ENCODE peak calls at places on chromosomes 13 and 19, in six cellular contexts. One of them, this sample, is unnamed.
A peak's percentile ranks its signal among the peaks of the same experiment; 100 is the strongest.

GRCh38 chr13:72864142-72865035 is 82.5 kb downstream of the PIBF1 start:
- DNase-seq in WTC11: no peak
- DNase-seq in AG04449: peak; percentile 28
- DNase-seq in fibroblast of mammary gland: peak; percentile 70
- DNase-seq in tibial nerve: no peak
- DNase-seq in CD8-positive, alpha-beta T cell: no peak
- DNase-seq in this sample: no peak

GRCh38 chr19:42480335-42481095 is 37.8 kb upstream of the CXCL17 start:
- DNase-seq in WTC11: no peak
- DNase-seq in AG04449: no peak
- DNase-seq in fibroblast of mammary gland: peak; percentile 40
- DNase-seq in tibial nerve: no peak
- DNase-seq in CD8-positive, alpha-beta T cell: no peak
- DNase-seq in this sample: peak; percentile 62

GRCh38 chr13:51681037-51681678 is 96.9 kb downstream of the WDFY2 start:
- DNase-seq in WTC11: no peak
- DNase-seq in AG04449: no peak
- DNase-seq in fibroblast of mammary gland: peak; percentile 84
- DNase-seq in tibial nerve: no peak
- DNase-seq in CD8-positive, alpha-beta T cell: no peak
- DNase-seq in this sample: no peak

GRCh38 chr19:40663712-40664692 is 26.4 kb downstream of the NUMBL start:
- DNase-seq in WTC11: no peak
- DNase-seq in AG04449: no peak
- DNase-seq in fibroblast of mammary gland: peak; percentile 61
- DNase-seq in tibial nerve: no peak
- DNase-seq in CD8-positive, alpha-beta T cell: no peak
- DNase-seq in this sample: no peak

GRCh38 chr13:50893211-50893852 is 16.3 kb upstream of the RNASEH2B start:
- DNase-seq in WTC11: no peak
- DNase-seq in AG04449: no peak
- DNase-seq in fibroblast of mammary gland: peak; percentile 38
- DNase-seq in tibial nerve: no peak
- DNase-seq in CD8-positive, alpha-beta T cell: no peak
- DNase-seq in this sample: no peak

GRCh38 chr13:48585456-48585840 is 52.6 kb upstream of the RCBTB2 start:
- DNase-seq in WTC11: no peak
- DNase-seq in AG04449: no peak
- DNase-seq in fibroblast of mammary gland: peak; percentile 39
- DNase-seq in tibial nerve: no peak
- DNase-seq in CD8-positive, alpha-beta T cell: no peak
- DNase-seq in this sample: peak; percentile 57

GRCh38 chr19:5628470-5628869 is 5.6 kb downstream of the SAFB start:
- DNase-seq in WTC11: no peak
- DNase-seq in AG04449: no peak
- DNase-seq in fibroblast of mammary gland: peak; percentile 84
- DNase-seq in tibial nerve: no peak
- DNase-seq in CD8-positive, alpha-beta T cell: no peak
- DNase-seq in this sample: no peak

GRCh38 chr19:7507884-7508283 is 8.0 kb upstream of the ZNF358 start:
- DNase-seq in WTC11: peak; percentile 96
- DNase-seq in AG04449: no peak
- DNase-seq in fibroblast of mammary gland: peak; percentile 91
- DNase-seq in tibial nerve: peak; percentile 56
- DNase-seq in CD8-positive, alpha-beta T cell: no peak
- DNase-seq in this sample: peak; percentile 90

GRCh38 chr19:53696951-53697350 is 65.2 kb downstream of the DPRX start:
- DNase-seq in WTC11: peak; percentile 13
- DNase-seq in AG04449: no peak
- DNase-seq in fibroblast of mammary gland: peak; percentile 5
- DNase-seq in tibial nerve: no peak
- DNase-seq in CD8-positive, alpha-beta T cell: no peak
- DNase-seq in this sample: no peak

GRCh38 chr13:34201050-34201913 is 383.3 kb downstream of the RFC3 start:
- DNase-seq in WTC11: no peak
- DNase-seq in AG04449: peak; percentile 76
- DNase-seq in fibroblast of mammary gland: peak; percentile 67
- DNase-seq in tibial nerve: no peak
- DNase-seq in CD8-positive, alpha-beta T cell: no peak
- DNase-seq in this sample: no peak

GRCh38 chr13:27354379-27354778 is 70.0 kb upstream of the GTF3A start:
- DNase-seq in WTC11: no peak
- DNase-seq in AG04449: no peak
- DNase-seq in fibroblast of mammary gland: peak; percentile 25
- DNase-seq in tibial nerve: no peak
- DNase-seq in CD8-positive, alpha-beta T cell: no peak
- DNase-seq in this sample: no peak
- TF ChIP-seq CTCF in WTC11: no peak
- TF ChIP-seq CTCF in AG04449: peak; percentile 5
- TF ChIP-seq CTCF in fibroblast of mammary gland: peak; percentile 10
- TF ChIP-seq CTCF in tibial nerve: no peak
- TF ChIP-seq CTCF in CD8-positive, alpha-beta T cell: no peak
- TF ChIP-seq CTCF in this sample: no peak

GRCh38 chr13:114147803-114148520 is 15.5 kb upstream of the RASA3 start:
- DNase-seq in WTC11: no peak
- DNase-seq in AG04449: no peak
- DNase-seq in fibroblast of mammary gland: no peak
- DNase-seq in tibial nerve: no peak
- DNase-seq in CD8-positive, alpha-beta T cell: no peak
- DNase-seq in this sample: no peak

GRCh38 chr13:114146173-114146572 is 13.8 kb upstream of the RASA3 start:
- DNase-seq in WTC11: no peak
- DNase-seq in AG04449: no peak
- DNase-seq in fibroblast of mammary gland: no peak
- DNase-seq in tibial nerve: no peak
- DNase-seq in CD8-positive, alpha-beta T cell: no peak
- DNase-seq in this sample: no peak

GRCh38 chr13:114145256-114145655 is 12.8 kb upstream of the RASA3 start:
- DNase-seq in WTC11: no peak
- DNase-seq in AG04449: no peak
- DNase-seq in fibroblast of mammary gland: no peak
- DNase-seq in tibial nerve: no peak
- DNase-seq in CD8-positive, alpha-beta T cell: no peak
- DNase-seq in this sample: no peak

GRCh38 chr13:114145722-114146121 is 13.3 kb upstream of the RASA3 start:
- DNase-seq in WTC11: no peak
- DNase-seq in AG04449: no peak
- DNase-seq in fibroblast of mammary gland: no peak
- DNase-seq in tibial nerve: no peak
- DNase-seq in CD8-positive, alpha-beta T cell: no peak
- DNase-seq in this sample: no peak

DNA sequence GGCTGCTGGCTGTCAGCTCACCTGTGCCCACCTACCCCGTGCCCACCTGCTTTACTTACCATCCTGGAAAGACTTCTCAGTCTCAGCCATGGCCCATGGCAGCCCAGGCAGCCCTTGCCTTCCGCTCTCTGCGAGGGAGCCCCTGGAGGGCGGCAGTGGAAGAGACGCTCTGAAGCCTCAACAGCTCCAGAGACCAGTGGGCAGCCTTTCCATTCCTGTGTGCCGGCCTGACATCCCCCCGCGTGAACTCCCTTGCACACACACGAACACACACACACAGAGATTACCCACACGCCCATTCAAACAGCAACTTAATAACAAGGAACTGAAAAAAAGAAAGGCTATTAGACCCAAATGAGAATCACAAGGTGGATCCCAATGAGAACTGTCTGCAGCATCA is 14.2 kb upstream of the RASA3 start:
- DNase-seq in WTC11: peak; percentile 57
- DNase-seq in AG04449: no peak
- DNase-seq in fibroblast of mammary gland: no peak
- DNase-seq in tibial nerve: no peak
- DNase-seq in CD8-positive, alpha-beta T cell: no peak
- DNase-seq in this sample: no peak
- TF ChIP-seq CTCF in WTC11: no peak
- TF ChIP-seq CTCF in AG04449: peak; percentile 49
- TF ChIP-seq CTCF in fibroblast of mammary gland: peak; percentile 16
- TF ChIP-seq CTCF in tibial nerve: no peak
- TF ChIP-seq CTCF in CD8-positive, alpha-beta T cell: no peak
- TF ChIP-seq CTCF in this sample: no peak

GRCh38 chr13:63954683-63955082 is 2539.0 kb upstream of the PCDH20 start:
- DNase-seq in WTC11: no peak
- DNase-seq in AG04449: no peak
- DNase-seq in fibroblast of mammary gland: no peak
- DNase-seq in tibial nerve: no peak
- DNase-seq in CD8-positive, alpha-beta T cell: no peak
- DNase-seq in this sample: no peak
- TF ChIP-seq CTCF in WTC11: no peak
- TF ChIP-seq CTCF in AG04449: no peak
- TF ChIP-seq CTCF in fibroblast of mammary gland: no peak
- TF ChIP-seq CTCF in tibial nerve: no peak
- TF ChIP-seq CTCF in CD8-positive, alpha-beta T cell: no peak
- TF ChIP-seq CTCF in this sample: no peak

GRCh38 chr19:18780081-18780480 is 11.0 kb downstream of the COMP start:
- DNase-seq in WTC11: no peak
- DNase-seq in AG04449: no peak
- DNase-seq in fibroblast of mammary gland: no peak
- DNase-seq in tibial nerve: no peak
- DNase-seq in CD8-positive, alpha-beta T cell: no peak
- DNase-seq in this sample: no peak

GRCh38 chr19:18777156-18777724 is 13.9 kb downstream of the COMP start:
- DNase-seq in WTC11: no peak
- DNase-seq in AG04449: no peak
- DNase-seq in fibroblast of mammary gland: no peak
- DNase-seq in tibial nerve: no peak
- DNase-seq in CD8-positive, alpha-beta T cell: no peak
- DNase-seq in this sample: no peak

GRCh38 chr19:18777725-18778389 is 13.2 kb downstream of the COMP start:
- DNase-seq in WTC11: no peak
- DNase-seq in AG04449: no peak
- DNase-seq in fibroblast of mammary gland: no peak
- DNase-seq in tibial nerve: no peak
- DNase-seq in CD8-positive, alpha-beta T cell: no peak
- DNase-seq in this sample: no peak

GRCh38 chr19:18780631-18781030 is 10.5 kb downstream of the COMP start:
- DNase-seq in WTC11: no peak
- DNase-seq in AG04449: no peak
- DNase-seq in fibroblast of mammary gland: no peak
- DNase-seq in tibial nerve: no peak
- DNase-seq in CD8-positive, alpha-beta T cell: no peak
- DNase-seq in this sample: no peak

DNA sequence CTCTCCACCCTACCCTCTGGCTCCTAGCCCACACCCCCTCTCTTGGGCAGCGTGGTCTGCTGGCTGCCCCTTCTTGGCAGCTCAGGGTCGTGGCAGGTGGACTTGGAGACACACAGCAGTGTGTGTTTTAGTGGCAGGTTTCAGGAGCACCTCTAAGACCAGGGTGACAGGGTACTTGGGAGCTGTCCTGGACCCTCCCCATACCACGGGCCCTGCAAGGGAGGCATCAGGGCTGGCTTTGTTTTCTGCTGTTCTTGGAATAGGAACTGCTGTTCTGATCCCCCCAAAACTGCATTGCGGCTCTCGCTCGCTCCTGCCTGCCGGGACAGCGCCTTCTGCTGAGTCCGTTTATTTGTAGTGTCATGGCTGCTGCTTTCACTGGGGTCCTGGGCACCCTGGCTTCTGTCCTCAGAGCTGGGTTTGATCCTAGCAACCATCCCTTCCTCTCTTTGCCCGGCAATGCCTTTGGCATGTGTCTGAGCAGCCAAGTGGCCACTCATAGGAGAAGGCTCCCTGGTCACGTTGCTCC is 12.2 kb downstream of the COMP start:
- DNase-seq in WTC11: no peak
- DNase-seq in AG04449: no peak
- DNase-seq in fibroblast of mammary gland: no peak
- DNase-seq in tibial nerve: no peak
- DNase-seq in CD8-positive, alpha-beta T cell: no peak
- DNase-seq in this sample: no peak
- TF ChIP-seq CTCF in WTC11: no peak
- TF ChIP-seq CTCF in AG04449: no peak
- TF ChIP-seq CTCF in fibroblast of mammary gland: no peak
- TF ChIP-seq CTCF in tibial nerve: no peak
- TF ChIP-seq CTCF in CD8-positive, alpha-beta T cell: no peak
- TF ChIP-seq CTCF in this sample: no peak

GRCh38 chr13:30133554-30133912 is 173.8 kb downstream of the KATNAL1 start:
- DNase-seq in WTC11: no peak
- DNase-seq in AG04449: no peak
- DNase-seq in fibroblast of mammary gland: no peak
- DNase-seq in tibial nerve: no peak
- DNase-seq in CD8-positive, alpha-beta T cell: no peak
- DNase-seq in this sample: no peak
- TF ChIP-seq CTCF in WTC11: no peak
- TF ChIP-seq CTCF in AG04449: no peak
- TF ChIP-seq CTCF in fibroblast of mammary gland: no peak
- TF ChIP-seq CTCF in tibial nerve: no peak
- TF ChIP-seq CTCF in CD8-positive, alpha-beta T cell: no peak
- TF ChIP-seq CTCF in this sample: no peak

GRCh38 chr13:24668955-24669354 is 11.3 kb upstream of the ATP12A start:
- DNase-seq in WTC11: no peak
- DNase-seq in AG04449: no peak
- DNase-seq in fibroblast of mammary gland: no peak
- DNase-seq in tibial nerve: no peak
- DNase-seq in CD8-positive, alpha-beta T cell: no peak
- DNase-seq in this sample: peak; percentile 54

GRCh38 chr13:24672141-24673132 is 7.8 kb upstream of the ATP12A start:
- DNase-seq in WTC11: no peak
- DNase-seq in AG04449: no peak
- DNase-seq in fibroblast of mammary gland: no peak
- DNase-seq in tibial nerve: no peak
- DNase-seq in CD8-positive, alpha-beta T cell: no peak
- DNase-seq in this sample: no peak

GRCh38 chr13:24670174-24670573 is 10.0 kb upstream of the ATP12A start:
- DNase-seq in WTC11: no peak
- DNase-seq in AG04449: no peak
- DNase-seq in fibroblast of mammary gland: no peak
- DNase-seq in tibial nerve: no peak
- DNase-seq in CD8-positive, alpha-beta T cell: no peak
- DNase-seq in this sample: no peak

GRCh38 chr13:24671367-24672117 is 8.7 kb upstream of the ATP12A start:
- DNase-seq in WTC11: peak; percentile 35
- DNase-seq in AG04449: peak; percentile 65
- DNase-seq in fibroblast of mammary gland: peak; percentile 85
- DNase-seq in tibial nerve: peak; percentile 50
- DNase-seq in CD8-positive, alpha-beta T cell: no peak
- DNase-seq in this sample: peak; percentile 47

GRCh38 chr13:24670927-24671326 is 9.3 kb upstream of the ATP12A start:
- DNase-seq in WTC11: peak; percentile 61
- DNase-seq in AG04449: no peak
- DNase-seq in fibroblast of mammary gland: no peak
- DNase-seq in tibial nerve: no peak
- DNase-seq in CD8-positive, alpha-beta T cell: no peak
- DNase-seq in this sample: peak; percentile 33
- TF ChIP-seq CTCF in WTC11: no peak
- TF ChIP-seq CTCF in AG04449: peak; percentile 36
- TF ChIP-seq CTCF in fibroblast of mammary gland: peak; percentile 36
- TF ChIP-seq CTCF in tibial nerve: no peak
- TF ChIP-seq CTCF in CD8-positive, alpha-beta T cell: peak; percentile 24
- TF ChIP-seq CTCF in this sample: peak; percentile 39